ENCODE peak calls at places on chromosome 18, in ten cellular contexts. P is NCI-H82; O is ELR; M is HEK293T; U is AG09319; L is HFFc6; C is KBM-7; G is naive thymus-derived CD8-positive, alpha-beta T cell; D is foreskin fibroblast; J is right atrium auricular region. Q is an unnamed sample.

GRCh38 chr18:70981400-70982140 is 692.7 kb downstream of the SOCS6 start:
- DNase-seq in P (no peak), D (no peak), G (no peak), O (no peak), L (no peak), C (no peak), U (no peak), J (no peak), M (no peak), Q (no peak)

GRCh38 chr18:59005266-59005665 is 134.4 kb upstream of the SEC11C start:
- DNase-seq in U (no peak), C (no peak), J (peak), M (no peak), D (peak), L (peak), P (peak), O (peak), G (no peak), Q (no peak)

GRCh38 chr18:36583155-36583745 is 245.6 kb downstream of the TPGS2 start:
- DNase-seq in C (no peak), L (no peak), M (no peak), U (no peak), J (peak), P (peak), G (no peak), O (no peak), D (no peak), Q (no peak)

GRCh38 chr18:2797951-2798350 is 48.9 kb upstream of the EMILIN2 start:
- DNase-seq in L (no peak), J (no peak), O (no peak), G (no peak), M (no peak), D (no peak), C (no peak), U (no peak), P (no peak), Q (no peak)

GRCh38 chr18:52313213-52313612 is 26.8 kb upstream of the DCC start:
- DNase-seq in C (no peak), L (no peak), J (no peak), P (no peak), U (no peak), G (no peak), O (no peak), D (peak), M (no peak), Q (no peak)

GRCh38 chr18:11031966-11032365 is 117.4 kb downstream of the PIEZO2 start:
- DNase-seq in M (no peak), L (no peak), C (no peak), J (no peak), D (no peak), P (no peak), U (no peak), O (no peak), G (no peak), Q (no peak)

GRCh38 chr18:323253-323622 is 55.4 kb upstream of the THOC1 start:
- DNase-seq in G (no peak), U (no peak), C (no peak), O (peak), M (no peak), L (peak), D (peak), J (no peak), P (no peak), Q (no peak)

GRCh38 chr18:44597797-44598196 is 82.9 kb upstream of the SETBP1 start:
- DNase-seq in C (no peak), G (no peak), J (no peak), O (no peak), L (no peak), D (no peak), P (no peak), M (no peak), U (no peak), Q (no peak)

GRCh38 chr18:49861659-49862058 is 48.3 kb upstream of the ACAA2 start:
- DNase-seq in G (no peak), C (peak), D (peak), P (no peak), L (no peak), J (no peak), O (peak), U (no peak), M (no peak), Q (peak)

GRCh38 chr18:10299686-10300085 is 154.7 kb upstream of the APCDD1 start:
- DNase-seq in O (no peak), J (no peak), M (no peak), U (peak), L (no peak), D (peak), C (peak), P (no peak), G (no peak), Q (no peak)

GRCh38 chr18:77702686-77703085 is 453.0 kb downstream of the GALR1 start:
- DNase-seq in U (no peak), D (peak), J (no peak), O (peak), C (peak), G (peak), M (no peak), P (no peak), L (no peak), Q (peak)

GRCh38 chr18:78773819-78774218 is 205.8 kb upstream of the SALL3 start:
- DNase-seq in D (no peak), M (no peak), P (no peak), L (no peak), O (no peak), U (no peak), G (no peak), C (no peak), J (no peak), Q (no peak)

GRCh38 chr18:13381907-13382682 is 163.5 kb downstream of the LDLRAD4 start:
- DNase-seq in U (peak), G (peak), J (peak), D (peak), L (no peak), C (peak), P (no peak), M (no peak), O (no peak), Q (no peak)

GRCh38 chr18:3649135-3649558 is 199.2 kb downstream of the TGIF1 start:
- DNase-seq in M (no peak), P (no peak), D (no peak), O (no peak), G (no peak), U (no peak), C (no peak), J (no peak), L (no peak), Q (no peak)

GRCh38 chr18:33960393-33960792 is 264.3 kb downstream of the NOL4 start:
- DNase-seq in P (no peak), D (peak), G (no peak), J (no peak), C (no peak), U (no peak), M (peak), L (no peak), O (no peak), Q (no peak)

GRCh38 chr18:5879479-5879882 is 15.8 kb downstream of the TMEM200C start:
- DNase-seq in J (no peak), L (peak), O (peak), U (no peak), M (peak), C (peak), G (no peak), D (peak), P (peak), Q (peak)

GRCh38 chr18:76231402-76231801 is 263.6 kb downstream of the ZNF516 start:
- DNase-seq in P (no peak), M (no peak), U (no peak), G (no peak), D (no peak), J (no peak), O (no peak), L (no peak), C (no peak), Q (no peak)

GRCh38 chr18:74430231-74430630 is 26.9 kb downstream of the DIPK1C start:
- DNase-seq in U (no peak), G (no peak), D (no peak), J (no peak), C (no peak), P (no peak), M (no peak), L (no peak), O (no peak), Q (no peak)

GRCh38 chr18:34511435-34511834 is 198.7 kb upstream of the DTNA start:
- DNase-seq in C (no peak), J (no peak), P (no peak), O (no peak), M (no peak), G (no peak), U (no peak), L (no peak), D (no peak), Q (no peak)

GRCh38 chr18:36420826-36421225 is 123.3 kb downstream of the FHOD3 start:
- DNase-seq in L (no peak), P (no peak), C (no peak), O (no peak), D (peak), G (no peak), J (no peak), M (no peak), U (no peak), Q (no peak)

GRCh38 chr18:13775058-13775457 is 48.6 kb downstream of the RNMT start:
- DNase-seq in M (no peak), P (no peak), G (no peak), U (no peak), D (no peak), C (no peak), O (no peak), J (no peak), L (no peak), Q (no peak)

GRCh38 chr18:9535430-9535972 is 60.2 kb downstream of the RALBP1 start:
- DNase-seq in C (no peak), J (no peak), M (no peak), U (peak), L (peak), O (peak), G (no peak), D (peak), P (no peak), Q (no peak)

GRCh38 chr18:49967914-49968313 is 154.6 kb upstream of the ACAA2 start:
- DNase-seq in G (no peak), M (no peak), U (no peak), L (no peak), O (no peak), P (no peak), C (no peak), J (no peak), D (no peak), Q (no peak)

GRCh38 chr18:70973626-70974025 is 684.8 kb downstream of the SOCS6 start:
- DNase-seq in J (no peak), D (no peak), O (no peak), C (no peak), P (no peak), L (no peak), G (no peak), M (no peak), U (no peak), Q (no peak)

GRCh38 chr18:79529296-79529695 is 133.6 kb downstream of the NFATC1 start:
- DNase-seq in C (no peak), P (no peak), G (no peak), L (no peak), J (no peak), D (no peak), U (no peak), O (no peak), M (no peak), Q (no peak)

GRCh38 chr18:49645196-49645595 is 83.3 kb downstream of the LIPG start:
- DNase-seq in C (no peak), J (no peak), L (no peak), D (no peak), P (no peak), O (no peak), U (no peak), G (no peak), M (no peak), Q (no peak)

GRCh38 chr18:9961031-9961430 is 47.2 kb downstream of the VAPA start:
- DNase-seq in J (no peak), L (no peak), D (peak), M (no peak), P (no peak), C (no peak), G (no peak), O (no peak), U (no peak), Q (no peak)

GRCh38 chr18:72197598-72197997 is 346.5 kb downstream of the CBLN2 start:
- DNase-seq in L (no peak), M (no peak), G (no peak), O (no peak), J (no peak), P (no peak), U (no peak), C (no peak), D (no peak), Q (no peak)

GRCh38 chr18:22848618-22849017 is 84.5 kb upstream of the RBBP8 start:
- DNase-seq in O (peak), G (no peak), M (no peak), J (no peak), P (no peak), L (no peak), U (no peak), C (no peak), D (peak), Q (no peak)

GRCh38 chr18:48994926-48995835 is 44.4 kb upstream of the SMAD7 start:
- DNase-seq in D (no peak), G (no peak), C (no peak), O (no peak), L (no peak), U (no peak), M (no peak), P (no peak), J (no peak), Q (no peak)

GRCh38 chr18:42730272-42730671 is 385.2 kb downstream of the RIT2 start:
- DNase-seq in U (no peak), C (no peak), M (no peak), D (no peak), O (no peak), G (no peak), P (no peak), L (no peak), J (no peak), Q (no peak)

GRCh38 chr18:68623342-68623741 is 91.6 kb downstream of the TMX3 start:
- DNase-seq in U (peak), J (no peak), D (peak), L (peak), O (peak), G (peak), P (peak), C (peak), M (peak), Q (peak)

GRCh38 chr18:61635901-61636528 is 256.8 kb downstream of the RNF152 start:
- DNase-seq in O (peak), U (peak), P (peak), D (peak), C (peak), M (peak), L (peak), G (peak), J (peak), Q (peak)

GRCh38 chr18:58394607-58395425 is 234.1 kb downstream of the ALPK2 start:
- DNase-seq in P (no peak), U (no peak), D (peak), M (no peak), L (no peak), O (peak), J (no peak), G (no peak), C (no peak), Q (peak)

GRCh38 chr18:10850828-10851227 is 298.5 kb downstream of the PIEZO2 start:
- DNase-seq in J (no peak), O (no peak), P (no peak), M (no peak), L (no peak), G (no peak), D (no peak), U (no peak), C (no peak), Q (no peak)

GRCh38 chr18:54220406-54220805 is 4.1 kb downstream of the MBD2 start:
- DNase-seq in P (peak), L (no peak), U (no peak), G (no peak), M (no peak), D (no peak), C (no peak), O (no peak), J (no peak), Q (peak)

GRCh38 chr18:55861266-55861665 is 273.3 kb upstream of the TCF4 start:
- DNase-seq in O (peak), L (peak), P (peak), M (peak), G (no peak), J (no peak), U (peak), C (no peak), D (peak), Q (no peak)